ENCODE peak calls at places on chromosome 12, in ten cellular contexts. Z, H, O, J, R, S, F, Y, D and N are unnamed samples.

GRCh38 chr12:103677905-103678304 is 90.8 kb downstream of the STAB2 start:
- DNase-seq in Y (no peak), R (no peak), S (no peak), D (peak; percentile 66), Z (no peak), H (no peak), O (no peak), J (no peak), F (no peak), N (no peak)

GRCh38 chr12:122148657-122149056 is 25.4 kb downstream of the IL31 start:
- DNase-seq in D (no peak), O (no peak), Z (no peak), H (no peak), R (no peak), F (peak; percentile 6), J (no peak), Y (peak; percentile 25), S (no peak), N (no peak)

GRCh38 chr12:120925740-120926563 is 21.8 kb upstream of the SPPL3 start:
- DNase-seq in F (no peak), D (no peak), R (no peak), S (no peak), J (no peak), O (no peak), Y (no peak), Z (no peak), H (no peak), N (no peak)

GRCh38 chr12:112102127-112102526 is 6.5 kb downstream of the NAA25 start:
- DNase-seq in Y (no peak), F (no peak), R (no peak), O (no peak), J (no peak), Z (no peak), H (no peak), S (no peak), D (no peak), N (no peak)

GRCh38 chr12:6766651-6767300 is 613 bp downstream of the PTMS start:
- DNase-seq in R (peak; percentile 88), F (peak; percentile 60), D (peak; percentile 65), O (peak; percentile 77), H (peak; percentile 44), S (peak; percentile 82), J (peak; percentile 37), Y (peak; percentile 76), Z (peak; percentile 85), N (peak; percentile 76)

GRCh38 chr12:28851781-28852180 is 297.3 kb upstream of the FAR2 start:
- DNase-seq in S (no peak), D (no peak), O (peak; percentile 19), J (no peak), R (no peak), Z (no peak), H (no peak), Y (no peak), F (no peak), N (no peak)

GRCh38 chr12:54596526-54596946 is 8.1 kb upstream of the PPP1R1A start:
- DNase-seq in S (peak; percentile 30), O (peak; percentile 59), H (no peak), D (peak; percentile 50), J (peak; percentile 37), R (peak; percentile 49), Z (no peak), F (peak; percentile 44), Y (peak; percentile 62), N (peak; percentile 59)

GRCh38 chr12:2639020-2639298 is 155.8 kb upstream of the FKBP4 start:
- DNase-seq in Y (no peak), S (no peak), D (no peak), J (no peak), R (no peak), Z (no peak), O (no peak), H (no peak), F (no peak), N (no peak)

GRCh38 chr12:24780969-24781368 is 167.9 kb downstream of the BCAT1 start:
- DNase-seq in R (no peak), Y (peak; percentile 57), F (no peak), J (no peak), D (no peak), H (no peak), S (no peak), O (peak; percentile 18), Z (no peak), N (peak; percentile 27)

GRCh38 chr12:18658829-18659228 is 79.0 kb downstream of the PLCZ1 start:
- DNase-seq in R (no peak), H (no peak), O (no peak), D (no peak), F (no peak), S (no peak), Y (no peak), Z (no peak), J (no peak), N (no peak)

GRCh38 chr12:63093711-63094110 is 57.3 kb downstream of the AVPR1A start:
- DNase-seq in S (no peak), F (no peak), D (no peak), H (no peak), Y (peak; percentile 32), Z (no peak), J (no peak), R (no peak), O (no peak), N (no peak)

GRCh38 chr12:89918172-89918880 is 209.7 kb upstream of the ATP2B1 start:
- DNase-seq in Z (no peak), D (peak; percentile 75), R (no peak), H (no peak), Y (no peak), F (no peak), S (no peak), J (no peak), O (no peak), N (no peak)

GRCh38 chr12:68743416-68743815 is 2.6 kb upstream of the SLC35E3 start:
- DNase-seq in J (no peak), D (no peak), S (no peak), Y (peak; percentile 44), F (no peak), O (no peak), R (no peak), H (no peak), Z (no peak), N (no peak)

GRCh38 chr12:104219908-104220404 is 4.4 kb downstream of the TXNRD1 start:
- DNase-seq in O (no peak), S (no peak), Z (no peak), H (peak; percentile 41), F (peak; percentile 54), D (peak; percentile 47), J (peak; percentile 13), Y (peak; percentile 96), R (peak; percentile 42), N (no peak)

GRCh38 chr12:120584343-120585149 is 3.3 kb upstream of the POP5 start:
- DNase-seq in Z (peak; percentile 67), S (peak; percentile 48), J (peak; percentile 45), D (no peak), O (peak; percentile 35), F (no peak), Y (peak; percentile 26), H (peak; percentile 52), R (peak; percentile 35), N (peak; percentile 57)

GRCh38 chr12:104638218-104638617 is 181.5 kb downstream of the CHST11 start:
- DNase-seq in F (no peak), Z (no peak), D (no peak), H (no peak), R (no peak), Y (no peak), S (no peak), O (no peak), J (no peak), N (no peak)

GRCh38 chr12:65164244-65164643 is 5.1 kb upstream of the LEMD3 start:
- DNase-seq in S (no peak), O (no peak), D (no peak), H (no peak), Y (no peak), R (no peak), F (no peak), Z (no peak), J (no peak), N (no peak)

GRCh38 chr12:113221181-113221996 is at the start of gene TPCN1:
- DNase-seq in S (peak; percentile 96), D (peak; percentile 100), O (peak; percentile 100), R (peak; percentile 100), J (peak; percentile 98), Y (peak; percentile 100), H (peak; percentile 99), Z (peak; percentile 100), F (peak; percentile 100), N (peak; percentile 100)

GRCh38 chr12:107461222-107461980 is 224.2 kb upstream of the PWP1 start:
- DNase-seq in R (no peak), J (no peak), Z (no peak), O (no peak), Y (peak; percentile 77), F (peak; percentile 86), H (no peak), D (peak; percentile 15), S (no peak), N (no peak)

GRCh38 chr12:95385246-95385645 is 88.7 kb upstream of the METAP2 start:
- DNase-seq in F (peak; percentile 25), J (no peak), D (no peak), Z (no peak), O (no peak), R (no peak), S (no peak), H (no peak), Y (peak; percentile 36), N (peak; percentile 44)